ENCODE peak calls at places on chromosomes 13 and 19, in nine cellular contexts. One of them, this sample, is unnamed. For H3K4me1, the result is how much of the 10 kb centered on the place peaks cover.

GRCh38 chr13:20141238-20142018 is 19.4 kb downstream of the GJA3 start:
- DNase-seq in upper lobe of left lung: no peak
- DNase-seq in osteoblast: no peak
- DNase-seq in breast epithelium: no peak
- DNase-seq in pancreas: no peak
- DNase-seq in right atrium auricular region: peak
- DNase-seq in tibial artery: no peak
- DNase-seq in aorta: no peak
- DNase-seq in fibroblast of lung: no peak
- DNase-seq in this sample: peak

GRCh38 chr13:39037410-39037879 is 444 bp downstream of the PROSER1 start:
- DNase-seq in aorta: no peak
- DNase-seq in pancreas: no peak
- DNase-seq in right atrium auricular region: no peak
- DNase-seq in breast epithelium: no peak
- DNase-seq in fibroblast of lung: no peak
- DNase-seq in tibial artery: no peak
- DNase-seq in upper lobe of left lung: no peak
- DNase-seq in osteoblast: no peak
- DNase-seq in this sample: no peak

GRCh38 chr19:1168877-1169791 is 4.9 kb downstream of the SBNO2 start:
- DNase-seq in right atrium auricular region: no peak
- DNase-seq in tibial artery: no peak
- DNase-seq in osteoblast: peak
- DNase-seq in aorta: peak
- DNase-seq in upper lobe of left lung: no peak
- DNase-seq in breast epithelium: no peak
- DNase-seq in fibroblast of lung: peak
- DNase-seq in pancreas: peak
- DNase-seq in this sample: no peak

GRCh38 chr13:49258097-49258796 is 10.5 kb downstream of the CDADC1 start:
- DNase-seq in osteoblast: no peak
- DNase-seq in aorta: no peak
- DNase-seq in upper lobe of left lung: no peak
- DNase-seq in fibroblast of lung: no peak
- DNase-seq in pancreas: no peak
- DNase-seq in right atrium auricular region: no peak
- DNase-seq in tibial artery: no peak
- DNase-seq in breast epithelium: no peak
- DNase-seq in this sample: no peak

GRCh38 chr19:46356670-46357055 is 9.8 kb downstream of the PPP5C start:
- DNase-seq in fibroblast of lung: no peak
- DNase-seq in right atrium auricular region: no peak
- DNase-seq in tibial artery: no peak
- DNase-seq in osteoblast: no peak
- DNase-seq in breast epithelium: no peak
- DNase-seq in pancreas: no peak
- DNase-seq in aorta: peak
- DNase-seq in upper lobe of left lung: no peak
- DNase-seq in this sample: no peak

GRCh38 chr13:42075517-42075916 is 27.1 kb downstream of the DGKH start:
- DNase-seq in breast epithelium: no peak
- DNase-seq in right atrium auricular region: no peak
- DNase-seq in fibroblast of lung: no peak
- DNase-seq in tibial artery: no peak
- DNase-seq in osteoblast: no peak
- DNase-seq in pancreas: no peak
- DNase-seq in aorta: no peak
- DNase-seq in upper lobe of left lung: no peak
- DNase-seq in this sample: no peak

GRCh38 chr13:70769771-70770326 is 661.6 kb upstream of the KLHL1 start:
- DNase-seq in osteoblast: no peak
- DNase-seq in right atrium auricular region: no peak
- DNase-seq in pancreas: no peak
- DNase-seq in upper lobe of left lung: no peak
- DNase-seq in breast epithelium: no peak
- DNase-seq in fibroblast of lung: no peak
- DNase-seq in aorta: no peak
- DNase-seq in tibial artery: no peak
- DNase-seq in this sample: no peak

GRCh38 chr13:109297628-109298027 is 488.8 kb downstream of the IRS2 start:
- DNase-seq in aorta: no peak
- DNase-seq in breast epithelium: no peak
- DNase-seq in pancreas: no peak
- DNase-seq in fibroblast of lung: peak
- DNase-seq in upper lobe of left lung: no peak
- DNase-seq in tibial artery: no peak
- DNase-seq in osteoblast: peak
- DNase-seq in right atrium auricular region: no peak
- DNase-seq in this sample: no peak

GRCh38 chr13:44726214-44726613 is 150.1 kb upstream of the TSC22D1 start:
- DNase-seq in aorta: no peak
- DNase-seq in fibroblast of lung: peak
- DNase-seq in tibial artery: no peak
- DNase-seq in upper lobe of left lung: no peak
- DNase-seq in pancreas: no peak
- DNase-seq in osteoblast: peak
- DNase-seq in right atrium auricular region: no peak
- DNase-seq in breast epithelium: no peak
- DNase-seq in this sample: no peak

DNA sequence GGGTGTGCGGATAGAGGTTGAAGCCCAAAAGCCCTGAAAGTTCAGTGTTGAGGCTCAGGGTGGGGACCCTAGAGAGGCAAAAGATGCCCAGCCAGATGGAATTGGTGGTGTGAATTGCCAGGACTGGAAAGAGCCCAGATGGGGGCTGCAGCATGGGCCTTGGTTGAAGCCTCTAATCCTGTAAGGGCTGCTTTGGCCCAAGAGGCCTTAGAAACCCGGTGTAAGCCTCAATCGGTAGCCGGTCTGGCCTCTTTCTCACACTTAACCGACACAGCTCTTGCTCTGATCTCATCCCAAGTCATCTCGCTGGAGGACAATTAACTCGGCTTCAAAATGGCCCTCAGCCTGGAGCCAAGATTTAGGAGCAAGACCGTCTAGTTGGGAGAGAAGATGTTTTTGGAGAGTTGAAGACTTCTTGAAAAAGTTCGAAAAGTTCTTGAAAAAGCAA is 2.0 kb downstream of the TPM4 start:
- DNase-seq in tibial artery: peak
- DNase-seq in fibroblast of lung: no peak
- DNase-seq in breast epithelium: peak
- DNase-seq in aorta: peak
- DNase-seq in pancreas: no peak
- DNase-seq in upper lobe of left lung: no peak
- DNase-seq in osteoblast: peak
- DNase-seq in right atrium auricular region: no peak
- DNase-seq in this sample: no peak
- H3K4me3 ChIP-seq in tibial artery: peak
- H3K4me3 ChIP-seq in fibroblast of lung: peak
- H3K4me3 ChIP-seq in breast epithelium: peak
- H3K4me3 ChIP-seq in aorta: peak
- H3K4me3 ChIP-seq in pancreas: peak
- H3K4me3 ChIP-seq in upper lobe of left lung: peak
- H3K4me3 ChIP-seq in osteoblast: peak
- H3K4me3 ChIP-seq in right atrium auricular region: peak
- H3K4me3 ChIP-seq in this sample: peak

GRCh38 chr13:23722726-23723453 is 152.7 kb downstream of the TNFRSF19 start:
- DNase-seq in upper lobe of left lung: no peak
- DNase-seq in tibial artery: no peak
- DNase-seq in right atrium auricular region: no peak
- DNase-seq in osteoblast: peak
- DNase-seq in aorta: no peak
- DNase-seq in pancreas: no peak
- DNase-seq in breast epithelium: no peak
- DNase-seq in fibroblast of lung: no peak
- DNase-seq in this sample: no peak
- H3K27ac ChIP-seq in upper lobe of left lung: no peak
- H3K27ac ChIP-seq in tibial artery: peak
- H3K27ac ChIP-seq in right atrium auricular region: peak
- H3K27ac ChIP-seq in osteoblast: peak
- H3K27ac ChIP-seq in aorta: peak
- H3K27ac ChIP-seq in pancreas: no peak
- H3K27ac ChIP-seq in breast epithelium: no peak
- H3K27ac ChIP-seq in fibroblast of lung: no peak
- H3K27ac ChIP-seq in this sample: no peak

GRCh38 chr13:94712812-94713555 is 639 bp upstream of the SOX21 start:
- DNase-seq in right atrium auricular region: no peak
- DNase-seq in fibroblast of lung: peak
- DNase-seq in upper lobe of left lung: no peak
- DNase-seq in pancreas: no peak
- DNase-seq in osteoblast: peak
- DNase-seq in tibial artery: no peak
- DNase-seq in aorta: no peak
- DNase-seq in breast epithelium: no peak
- DNase-seq in this sample: no peak
- H3K4me1 ChIP-seq in right atrium auricular region: under half
- H3K4me1 ChIP-seq in fibroblast of lung: under half
- H3K4me1 ChIP-seq in upper lobe of left lung: under half
- H3K4me1 ChIP-seq in pancreas: under half
- H3K4me1 ChIP-seq in osteoblast: under half
- H3K4me1 ChIP-seq in tibial artery: under half
- H3K4me1 ChIP-seq in aorta: under half
- H3K4me1 ChIP-seq in breast epithelium: under half
- H3K4me1 ChIP-seq in this sample: under half

DNA sequence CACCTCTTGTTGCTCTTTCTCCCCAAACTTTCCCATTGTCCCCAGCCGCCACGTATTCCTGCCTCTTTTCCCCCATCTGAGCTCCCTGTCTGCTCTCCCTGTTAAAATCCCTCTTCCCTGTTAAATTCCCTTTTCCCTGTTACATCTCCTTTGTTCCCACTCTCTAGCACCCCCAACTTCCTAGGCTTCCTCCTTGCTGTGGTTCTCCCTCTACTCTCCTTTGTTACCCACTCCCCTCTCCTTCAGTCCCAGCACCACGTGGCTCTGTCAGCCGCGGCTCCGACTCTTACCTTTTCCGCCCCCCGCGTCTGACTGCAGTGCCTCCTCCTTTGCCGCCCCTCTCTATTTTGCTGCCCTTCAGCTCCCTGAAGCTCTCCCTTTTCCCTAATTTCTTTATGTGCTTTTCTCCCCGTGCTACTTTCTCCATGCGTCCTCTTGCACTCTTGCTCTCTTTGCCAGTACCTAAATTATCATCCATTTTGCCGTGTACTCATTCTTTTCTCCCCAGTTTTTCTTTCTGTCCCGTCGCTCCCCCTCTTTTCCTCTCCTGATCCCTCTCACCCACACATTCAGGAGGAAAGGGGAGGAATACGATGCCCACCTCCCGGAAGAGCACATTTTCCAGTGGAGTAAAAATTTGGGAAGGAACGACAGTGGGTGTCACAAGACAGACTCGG is 986 bp downstream of the ZNF616 start:
- DNase-seq in breast epithelium: no peak
- DNase-seq in right atrium auricular region: no peak
- DNase-seq in osteoblast: no peak
- DNase-seq in pancreas: peak
- DNase-seq in upper lobe of left lung: peak
- DNase-seq in fibroblast of lung: no peak
- DNase-seq in tibial artery: no peak
- DNase-seq in aorta: peak
- DNase-seq in this sample: no peak
- H3K4me3 ChIP-seq in breast epithelium: peak
- H3K4me3 ChIP-seq in right atrium auricular region: peak
- H3K4me3 ChIP-seq in osteoblast: peak
- H3K4me3 ChIP-seq in pancreas: peak
- H3K4me3 ChIP-seq in upper lobe of left lung: peak
- H3K4me3 ChIP-seq in fibroblast of lung: peak
- H3K4me3 ChIP-seq in tibial artery: peak
- H3K4me3 ChIP-seq in aorta: peak
- H3K4me3 ChIP-seq in this sample: peak

GRCh38 chr19:56836059-56836458 is 4.5 kb downstream of the PEG3 start:
- DNase-seq in osteoblast: no peak
- DNase-seq in tibial artery: no peak
- DNase-seq in pancreas: no peak
- DNase-seq in right atrium auricular region: no peak
- DNase-seq in upper lobe of left lung: no peak
- DNase-seq in breast epithelium: no peak
- DNase-seq in aorta: no peak
- DNase-seq in fibroblast of lung: no peak
- DNase-seq in this sample: no peak

GRCh38 chr19:56831279-56831678 is 9.2 kb downstream of the PEG3 start:
- DNase-seq in osteoblast: no peak
- DNase-seq in tibial artery: no peak
- DNase-seq in right atrium auricular region: no peak
- DNase-seq in upper lobe of left lung: no peak
- DNase-seq in pancreas: no peak
- DNase-seq in aorta: no peak
- DNase-seq in fibroblast of lung: no peak
- DNase-seq in breast epithelium: no peak
- DNase-seq in this sample: no peak

GRCh38 chr19:56834564-56835375 is 5.8 kb downstream of the PEG3 start:
- DNase-seq in upper lobe of left lung: no peak
- DNase-seq in tibial artery: no peak
- DNase-seq in osteoblast: no peak
- DNase-seq in breast epithelium: no peak
- DNase-seq in right atrium auricular region: no peak
- DNase-seq in fibroblast of lung: no peak
- DNase-seq in aorta: no peak
- DNase-seq in pancreas: no peak
- DNase-seq in this sample: no peak

GRCh38 chr19:56829586-56829985 is 10.9 kb downstream of the PEG3 start:
- DNase-seq in osteoblast: no peak
- DNase-seq in tibial artery: no peak
- DNase-seq in right atrium auricular region: no peak
- DNase-seq in fibroblast of lung: no peak
- DNase-seq in upper lobe of left lung: no peak
- DNase-seq in breast epithelium: no peak
- DNase-seq in aorta: no peak
- DNase-seq in pancreas: no peak
- DNase-seq in this sample: no peak

DNA sequence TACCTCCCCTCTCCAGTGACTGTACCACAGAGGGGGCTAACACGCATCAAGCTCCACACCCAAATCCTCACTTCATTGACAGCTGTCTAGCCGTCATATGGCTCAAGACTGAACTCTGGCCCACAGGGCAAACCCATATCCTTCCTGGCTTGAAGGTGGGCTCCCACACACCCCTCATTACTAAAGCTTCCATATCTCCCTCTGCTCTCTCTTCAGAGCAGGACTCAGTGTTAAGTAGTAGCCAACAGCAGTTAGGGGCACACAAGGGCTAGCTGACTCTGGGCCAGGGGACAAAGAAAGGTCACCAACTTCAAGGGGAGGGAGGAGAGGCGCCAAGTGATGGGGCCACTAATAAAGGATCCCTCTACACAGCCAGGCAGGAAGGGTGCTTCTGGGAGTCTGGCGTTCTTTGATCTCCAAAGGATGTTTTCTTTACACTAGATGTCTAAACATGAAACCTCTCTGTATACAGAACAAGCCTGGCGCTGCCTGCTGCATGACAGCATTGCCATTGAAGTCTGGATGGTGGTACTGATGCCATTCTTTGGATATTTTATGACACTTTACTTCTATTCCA is 8.1 kb downstream of the PEG3 start:
- DNase-seq in fibroblast of lung: no peak
- DNase-seq in tibial artery: no peak
- DNase-seq in breast epithelium: no peak
- DNase-seq in right atrium auricular region: no peak
- DNase-seq in aorta: no peak
- DNase-seq in upper lobe of left lung: no peak
- DNase-seq in osteoblast: no peak
- DNase-seq in pancreas: no peak
- DNase-seq in this sample: no peak
- H3K27ac ChIP-seq in fibroblast of lung: no peak
- H3K27ac ChIP-seq in tibial artery: no peak
- H3K27ac ChIP-seq in breast epithelium: no peak
- H3K27ac ChIP-seq in right atrium auricular region: no peak
- H3K27ac ChIP-seq in aorta: no peak
- H3K27ac ChIP-seq in upper lobe of left lung: no peak
- H3K27ac ChIP-seq in osteoblast: no peak
- H3K27ac ChIP-seq in pancreas: no peak
- H3K27ac ChIP-seq in this sample: no peak